ENCODE peak calls at places on chromosomes 5 and 9, in four cellular contexts. One of them, this sample, is unnamed.

GRCh38 chr9:111148994-111149759 is 110.9 kb upstream of the LPAR1 start:
- DNase-seq in A549: no peak
- DNase-seq in choroid plexus epithelial cell: peak
- DNase-seq in AG09319: no peak
- DNase-seq in this sample: no peak

GRCh38 chr9:101311759-101312420 is 72.9 kb downstream of the BAAT start:
- DNase-seq in A549: peak
- DNase-seq in choroid plexus epithelial cell: peak
- DNase-seq in AG09319: peak
- DNase-seq in this sample: no peak

GRCh38 chr9:116096853-116097252 is 56.7 kb upstream of the PAPPA start:
- DNase-seq in A549: no peak
- DNase-seq in choroid plexus epithelial cell: peak
- DNase-seq in AG09319: no peak
- DNase-seq in this sample: no peak

GRCh38 chr9:107480386-107480789 is 9.2 kb downstream of the KLF4 start:
- DNase-seq in A549: peak
- DNase-seq in choroid plexus epithelial cell: peak
- DNase-seq in AG09319: peak
- DNase-seq in this sample: no peak

GRCh38 chr9:108580021-108580439 is 275.8 kb downstream of the ACTL7B start:
- DNase-seq in A549: peak
- DNase-seq in choroid plexus epithelial cell: no peak
- DNase-seq in AG09319: no peak
- DNase-seq in this sample: no peak

GRCh38 chr9:21657966-21658667 is 144.3 kb upstream of the MTAP start:
- DNase-seq in A549: no peak
- DNase-seq in choroid plexus epithelial cell: no peak
- DNase-seq in AG09319: no peak
- DNase-seq in this sample: no peak

GRCh38 chr9:74773886-74774479 is 113.7 kb downstream of the TRPM6 start:
- DNase-seq in A549: peak
- DNase-seq in choroid plexus epithelial cell: peak
- DNase-seq in AG09319: peak
- DNase-seq in this sample: peak

GRCh38 chr5:160083012-160083436 is 36.2 kb downstream of the PWWP2A start:
- DNase-seq in A549: no peak
- DNase-seq in choroid plexus epithelial cell: peak
- DNase-seq in AG09319: no peak
- DNase-seq in this sample: no peak

GRCh38 chr9:749712-750111 is 91.8 kb upstream of the DMRT1 start:
- DNase-seq in A549: no peak
- DNase-seq in choroid plexus epithelial cell: peak
- DNase-seq in AG09319: no peak
- DNase-seq in this sample: no peak

GRCh38 chr5:27947088-27947487 is 908.7 kb upstream of the CDH9 start:
- DNase-seq in A549: no peak
- DNase-seq in choroid plexus epithelial cell: peak
- DNase-seq in AG09319: no peak
- DNase-seq in this sample: no peak

GRCh38 chr9:130845254-130845653 is 10.2 kb downstream of the ABL1 start:
- DNase-seq in A549: no peak
- DNase-seq in choroid plexus epithelial cell: no peak
- DNase-seq in AG09319: no peak
- DNase-seq in this sample: no peak

GRCh38 chr9:82456621-82457020 is 468.0 kb downstream of the SPATA31D1 start:
- DNase-seq in A549: no peak
- DNase-seq in choroid plexus epithelial cell: peak
- DNase-seq in AG09319: no peak
- DNase-seq in this sample: no peak

GRCh38 chr9:4553951-4554381 is 63.7 kb downstream of the SLC1A1 start:
- DNase-seq in A549: no peak
- DNase-seq in choroid plexus epithelial cell: peak
- DNase-seq in AG09319: peak
- DNase-seq in this sample: no peak

GRCh38 chr9:93114169-93114983 is 18.4 kb downstream of the CARD19 start:
- DNase-seq in A549: no peak
- DNase-seq in choroid plexus epithelial cell: no peak
- DNase-seq in AG09319: no peak
- DNase-seq in this sample: no peak

GRCh38 chr9:115254781-115255180 is 136.8 kb upstream of the TNC start:
- DNase-seq in A549: no peak
- DNase-seq in choroid plexus epithelial cell: no peak
- DNase-seq in AG09319: no peak
- DNase-seq in this sample: no peak

GRCh38 chr5:113491022-113491421 is 2.8 kb upstream of the MCC start:
- DNase-seq in A549: no peak
- DNase-seq in choroid plexus epithelial cell: no peak
- DNase-seq in AG09319: no peak
- DNase-seq in this sample: no peak

GRCh38 chr5:113495402-113495801 is 7.1 kb upstream of the MCC start:
- DNase-seq in A549: no peak
- DNase-seq in choroid plexus epithelial cell: peak
- DNase-seq in AG09319: no peak
- DNase-seq in this sample: no peak

GRCh38 chr5:113490317-113490716 is 2.1 kb upstream of the MCC start:
- DNase-seq in A549: no peak
- DNase-seq in choroid plexus epithelial cell: no peak
- DNase-seq in AG09319: no peak
- DNase-seq in this sample: no peak

GRCh38 chr5:113489299-113489698 is 1.0 kb upstream of the MCC start:
- DNase-seq in A549: peak
- DNase-seq in choroid plexus epithelial cell: peak
- DNase-seq in AG09319: peak
- DNase-seq in this sample: no peak

DNA sequence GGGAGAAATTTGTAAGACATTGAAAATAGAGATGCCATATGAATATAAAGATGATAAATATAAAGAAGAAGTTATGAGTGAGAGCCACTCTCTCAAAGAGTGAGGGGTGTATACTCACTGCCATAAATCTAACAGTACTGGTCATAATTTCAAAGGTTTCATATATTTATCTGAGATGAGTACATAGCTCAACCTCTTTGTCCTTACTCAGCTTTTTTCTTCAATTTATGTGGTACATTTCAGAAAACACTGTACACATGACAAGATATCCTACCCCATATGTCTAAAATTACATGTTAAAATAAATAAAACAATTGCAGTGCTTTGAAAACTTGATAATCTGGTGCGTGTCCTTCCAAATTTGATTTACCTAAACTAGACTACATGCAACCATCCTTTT is 5.2 kb upstream of the MCC start:
- DNase-seq in A549: no peak
- DNase-seq in choroid plexus epithelial cell: no peak
- DNase-seq in AG09319: no peak
- DNase-seq in this sample: no peak
- TF ChIP-seq CTCF in A549: no peak
- TF ChIP-seq CTCF in choroid plexus epithelial cell: no peak
- TF ChIP-seq CTCF in AG09319: no peak
- TF ChIP-seq CTCF in this sample: no peak

GRCh38 chr5:64509798-64510197 is 4.0 kb downstream of the RGS7BP start:
- DNase-seq in A549: no peak
- DNase-seq in choroid plexus epithelial cell: no peak
- DNase-seq in AG09319: no peak
- DNase-seq in this sample: no peak

GRCh38 chr5:64502181-64502580 is 3.6 kb upstream of the RGS7BP start:
- DNase-seq in A549: no peak
- DNase-seq in choroid plexus epithelial cell: peak
- DNase-seq in AG09319: no peak
- DNase-seq in this sample: no peak

GRCh38 chr5:64505769-64506566 is at the start of gene RGS7BP:
- DNase-seq in A549: no peak
- DNase-seq in choroid plexus epithelial cell: peak
- DNase-seq in AG09319: no peak
- DNase-seq in this sample: no peak

DNA sequence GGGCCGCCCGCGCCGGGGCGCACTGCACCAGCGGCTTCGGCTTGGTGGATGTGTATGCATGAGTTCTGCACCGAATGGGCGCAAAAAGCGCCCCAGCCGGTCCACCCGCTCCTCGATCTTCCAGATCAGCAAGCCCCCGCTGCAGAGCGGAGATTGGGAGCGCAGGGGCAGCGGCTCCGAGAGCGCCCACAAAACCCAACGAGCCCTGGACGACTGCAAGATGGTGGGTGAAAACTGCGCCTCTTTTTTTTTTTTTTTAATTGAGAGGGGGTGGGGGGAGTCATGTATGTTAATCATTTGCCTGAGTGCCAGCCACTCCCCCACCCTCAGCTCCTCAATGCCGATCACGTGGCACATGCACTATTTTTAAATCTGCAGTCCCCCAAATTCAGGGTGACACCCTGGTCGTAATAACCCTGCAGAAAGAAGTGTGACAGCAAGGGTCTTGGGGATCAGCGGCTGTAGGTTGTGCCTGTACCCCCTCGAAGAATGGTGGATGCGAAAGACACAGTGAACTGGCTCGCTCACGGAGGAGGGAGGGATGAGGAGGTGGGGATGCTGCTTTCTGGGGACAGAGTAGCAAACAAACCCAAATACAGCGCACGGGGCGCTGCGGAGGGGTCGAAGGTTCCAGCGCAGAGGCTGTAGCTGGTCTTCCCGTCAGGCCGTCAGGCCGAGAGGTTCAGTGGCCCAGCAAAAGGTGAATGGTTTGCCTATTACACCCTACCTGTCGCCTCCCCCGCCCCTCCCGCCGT is 929 bp downstream of the RGS7BP start:
- DNase-seq in A549: no peak
- DNase-seq in choroid plexus epithelial cell: no peak
- DNase-seq in AG09319: no peak
- DNase-seq in this sample: no peak
- TF ChIP-seq CTCF in A549: no peak
- TF ChIP-seq CTCF in choroid plexus epithelial cell: no peak
- TF ChIP-seq CTCF in AG09319: no peak
- TF ChIP-seq CTCF in this sample: no peak

DNA sequence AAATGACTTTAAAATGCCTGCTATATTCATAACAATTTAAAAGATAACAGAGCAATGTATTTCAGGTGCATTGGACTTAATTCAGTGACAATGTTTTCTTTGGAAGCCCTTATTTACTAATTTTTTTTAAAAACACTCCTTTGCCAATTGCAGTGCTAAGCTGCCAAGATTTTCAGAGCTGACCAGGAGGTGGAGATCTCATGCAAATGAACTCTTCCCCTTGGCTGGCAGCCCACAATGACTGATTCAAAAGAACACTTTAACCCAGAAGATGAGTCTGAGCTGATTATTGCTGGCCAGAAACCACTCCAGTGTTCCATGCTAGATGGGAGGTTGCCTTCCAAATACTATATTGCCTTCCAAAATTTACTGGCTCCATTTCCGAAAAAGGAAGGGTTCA is 128.3 kb upstream of the CCNH start:
- DNase-seq in A549: no peak
- DNase-seq in choroid plexus epithelial cell: peak
- DNase-seq in AG09319: peak
- DNase-seq in this sample: peak
- TF ChIP-seq CTCF in A549: no peak
- TF ChIP-seq CTCF in choroid plexus epithelial cell: no peak
- TF ChIP-seq CTCF in AG09319: peak
- TF ChIP-seq CTCF in this sample: no peak

GRCh38 chr5:108345541-108346171 is 36.2 kb downstream of the FBXL17 start:
- DNase-seq in A549: peak
- DNase-seq in choroid plexus epithelial cell: peak
- DNase-seq in AG09319: no peak
- DNase-seq in this sample: peak
- TF ChIP-seq CTCF in A549: peak
- TF ChIP-seq CTCF in choroid plexus epithelial cell: peak
- TF ChIP-seq CTCF in AG09319: peak
- TF ChIP-seq CTCF in this sample: peak

DNA sequence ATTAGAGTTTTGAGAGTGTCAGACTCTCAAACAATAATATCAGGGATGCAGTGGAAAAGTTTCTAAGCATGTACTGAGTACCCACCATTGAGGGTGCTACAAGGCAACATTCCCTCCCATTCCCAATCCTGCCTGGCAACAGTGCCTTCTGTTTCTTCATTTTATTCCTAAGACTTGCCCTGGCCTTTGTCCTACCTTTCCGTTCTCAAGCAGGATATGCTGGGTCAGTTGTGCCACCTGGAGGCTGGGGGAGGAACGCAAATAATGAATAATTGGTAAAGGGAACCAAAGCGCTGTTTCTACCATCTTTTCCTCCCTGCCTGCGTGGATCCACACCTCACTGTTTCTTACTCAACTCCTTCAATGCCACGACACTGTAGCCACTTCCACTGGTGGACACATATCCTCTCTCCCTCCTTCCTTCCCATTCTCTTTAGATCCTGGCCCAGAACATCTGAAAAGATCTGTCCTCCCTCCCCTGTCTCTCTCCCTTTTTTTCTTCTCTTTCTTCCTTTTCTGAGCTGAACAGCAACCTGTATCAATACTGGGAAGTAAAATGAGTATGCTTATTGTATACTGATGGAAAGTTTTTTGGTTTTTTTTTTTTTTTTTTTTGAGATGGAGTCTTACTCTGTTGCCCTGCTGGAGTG is 149.5 kb downstream of the C9orf152 start:
- DNase-seq in A549: peak
- DNase-seq in choroid plexus epithelial cell: peak
- DNase-seq in AG09319: no peak
- DNase-seq in this sample: peak
- TF ChIP-seq CTCF in A549: peak
- TF ChIP-seq CTCF in choroid plexus epithelial cell: peak
- TF ChIP-seq CTCF in AG09319: peak
- TF ChIP-seq CTCF in this sample: peak

GRCh38 chr5:230711-231110 is 12.6 kb downstream of the SDHA start:
- DNase-seq in A549: no peak
- DNase-seq in choroid plexus epithelial cell: no peak
- DNase-seq in AG09319: no peak
- DNase-seq in this sample: no peak
- TF ChIP-seq CTCF in A549: no peak
- TF ChIP-seq CTCF in choroid plexus epithelial cell: no peak
- TF ChIP-seq CTCF in AG09319: no peak
- TF ChIP-seq CTCF in this sample: no peak

This sample was measured in Caco-2.